ENCODE peak calls at places on chromosomes 6 and 20, in four cellular contexts. Q is A673, B is HFFc6, H is NCI-H446. E is an unnamed sample.
A peak's percentile ranks its signal among the peaks of the same experiment; 100 is the strongest.

GRCh38 chr20:31740208-31740607 is 1.1 kb downstream of the TPX2 start:
- DNase-seq in Q (peak; percentile 33), B (peak; percentile 47), H (no peak), E (peak; percentile 14)

GRCh38 chr6:127515234-127515793 is 3.8 kb downstream of the MTCL3 start:
- DNase-seq in Q (peak; percentile 74), B (peak; percentile 16), H (no peak), E (peak; percentile 47)

GRCh38 chr20:59159822-59160740 is 3.5 kb upstream of the ZNF831 start:
- DNase-seq in Q (no peak), B (no peak), H (no peak), E (no peak)

GRCh38 chr6:18742406-18742805 is 355.3 kb downstream of the RNF144B start:
- DNase-seq in Q (no peak), B (no peak), H (no peak), E (no peak)

GRCh38 chr6:15132854-15133670 is 112.8 kb upstream of the JARID2 start:
- DNase-seq in Q (peak; percentile 15), B (peak; percentile 80), H (no peak), E (no peak)

GRCh38 chr20:61500791-61501321 is 248.8 kb downstream of the CDH4 start:
- DNase-seq in Q (no peak), B (no peak), H (no peak), E (no peak)

GRCh38 chr6:39256294-39256693 is 27.0 kb upstream of the KCNK5 start:
- DNase-seq in Q (no peak), B (no peak), H (no peak), E (no peak)

GRCh38 chr20:24066075-24066700 is 77.6 kb upstream of the GGTLC1 start:
- DNase-seq in Q (no peak), B (no peak), H (no peak), E (no peak)

GRCh38 chr20:25541676-25542075 is 43.7 kb downstream of the NINL start:
- DNase-seq in Q (no peak), B (no peak), H (no peak), E (peak; percentile 51)

GRCh38 chr20:10316582-10316981 is 98.0 kb downstream of the SNAP25 start:
- DNase-seq in Q (peak; percentile 45), B (no peak), H (no peak), E (peak; percentile 3)

GRCh38 chr20:45138451-45139300 is 14.4 kb upstream of the WFDC12 start:
- DNase-seq in Q (peak; percentile 60), B (no peak), H (no peak), E (peak; percentile 26)

GRCh38 chr6:150535818-150536220 is 63.9 kb upstream of the PLEKHG1 start:
- DNase-seq in Q (no peak), B (no peak), H (no peak), E (no peak)

GRCh38 chr6:72464791-72465691 is 156.8 kb upstream of the KCNQ5 start:
- DNase-seq in Q (no peak), B (peak; percentile 68), H (no peak), E (no peak)

GRCh38 chr6:46051962-46052361 is 36.3 kb upstream of the CLIC5 start:
- DNase-seq in Q (no peak), B (no peak), H (no peak), E (no peak)

GRCh38 chr6:28383235-28384142 is 16.1 kb downstream of the ZSCAN12 start:
- DNase-seq in Q (peak; percentile 51), B (peak; percentile 62), H (no peak), E (peak; percentile 91)

GRCh38 chr20:54324652-54325285 is 116.9 kb downstream of the PFDN4 start:
- DNase-seq in Q (no peak), B (no peak), H (no peak), E (no peak)

GRCh38 chr6:52890018-52890417 is 19.5 kb downstream of the GSTA3 start:
- DNase-seq in Q (no peak), B (no peak), H (no peak), E (no peak)

GRCh38 chr20:36541227-36542018 is at the start of gene MYL9:
- DNase-seq in Q (no peak), B (peak; percentile 64), H (no peak), E (no peak)

GRCh38 chr6:25627001-25627400 is 25.0 kb upstream of the SCGN start:
- DNase-seq in Q (no peak), B (no peak), H (no peak), E (no peak)

GRCh38 chr6:137883400-137883888 is 16.4 kb downstream of the TNFAIP3 start:
- DNase-seq in Q (no peak), B (no peak), H (no peak), E (peak; percentile 53)

GRCh38 chr6:33641144-33641543 is 20.0 kb downstream of the ITPR3 start:
- DNase-seq in Q (no peak), B (no peak), H (no peak), E (no peak)

E was measured in Kasumi-1.